ENCODE peak calls at places on chromosomes 12 and 14, in six cellular contexts. T, Z, G, L, R and K are unnamed samples. For H3K27me3 and H3K9me3, the result is how much of the 10 kb centered on the place peaks cover.

GRCh38 chr12:125070117-125070516 is 4.9 kb downstream of the AACS start:
- DNase-seq in T (no peak), R (peak), L (no peak), Z (no peak), G (no peak), K (no peak)

GRCh38 chr12:26723379-26724308 is 109.3 kb downstream of the ITPR2 start:
- DNase-seq in L (no peak), R (no peak), Z (peak), G (no peak), T (no peak), K (no peak)

GRCh38 chr12:3117144-3117581 is 40.0 kb downstream of the TSPAN9 start:
- DNase-seq in T (no peak), Z (peak), R (no peak), L (no peak), G (no peak), K (no peak)

GRCh38 chr12:66804555-66804954 is 125.7 kb upstream of the GRIP1 start:
- DNase-seq in L (no peak), G (no peak), Z (no peak), T (no peak), R (no peak), K (no peak)

GRCh38 chr12:106142591-106143261 is 4.0 kb upstream of the NUAK1 start:
- DNase-seq in R (no peak), T (no peak), L (no peak), G (no peak), Z (no peak), K (no peak)

GRCh38 chr12:39341179-39341578 is 101.7 kb downstream of the KIF21A start:
- DNase-seq in T (no peak), L (no peak), Z (peak), R (no peak), G (no peak), K (no peak)

GRCh38 chr12:12720637-12721250 is 3.6 kb downstream of the CDKN1B start:
- DNase-seq in G (no peak), L (no peak), Z (no peak), R (no peak), T (no peak), K (no peak)

GRCh38 chr14:36226164-36226563 is 49.6 kb upstream of the PTCSC3 start:
- DNase-seq in T (no peak), L (no peak), Z (no peak), G (no peak), R (no peak), K (no peak)

GRCh38 chr12:43880547-43880946 is 44.7 kb downstream of the TMEM117 start:
- DNase-seq in T (no peak), Z (no peak), G (no peak), L (no peak), R (no peak), K (no peak)

GRCh38 chr14:51094282-51094821 is 553 bp downstream of the TRIM9 start:
- DNase-seq in R (peak), Z (no peak), T (no peak), L (no peak), G (no peak), K (no peak)

GRCh38 chr12:71223139-71223538 is 65.3 kb upstream of the TSPAN8 start:
- DNase-seq in G (no peak), T (no peak), Z (no peak), R (no peak), L (no peak), K (no peak)

GRCh38 chr12:62006076-62006732 is 254.0 kb upstream of the USP15 start:
- DNase-seq in Z (peak), T (no peak), G (no peak), L (no peak), R (peak), K (no peak)

GRCh38 chr12:110966081-110966760 is 45.8 kb upstream of the MYL2 start:
- DNase-seq in Z (no peak), G (no peak), L (no peak), T (no peak), R (peak), K (no peak)

GRCh38 chr12:131085125-131085815 is 131.6 kb downstream of the ADGRD1 start:
- DNase-seq in R (peak), Z (no peak), T (no peak), G (no peak), L (peak), K (no peak)

GRCh38 chr12:7374423-7375144 is 69.4 kb downstream of the CD163L1 start:
- DNase-seq in T (no peak), L (peak), Z (peak), R (peak), G (no peak), K (no peak)

GRCh38 chr12:49874142-49874897 is 29.4 kb downstream of the FAIM2 start:
- DNase-seq in T (no peak), Z (peak), R (no peak), L (no peak), G (no peak), K (no peak)

GRCh38 chr14:105093426-105094192 is 28.4 kb upstream of the GPR132 start:
- DNase-seq in Z (peak), L (no peak), T (peak), R (peak), G (peak), K (peak)

GRCh38 chr14:105091335-105092123 is 26.3 kb upstream of the GPR132 start:
- DNase-seq in L (no peak), R (no peak), G (no peak), T (peak), Z (peak), K (peak)

GRCh38 chr14:105092912-105093425 is 27.7 kb upstream of the GPR132 start:
- DNase-seq in L (no peak), G (peak), Z (peak), R (peak), T (peak), K (peak)

GRCh38 chr14:105090493-105091334 is 25.5 kb upstream of the GPR132 start:
- DNase-seq in R (peak), G (peak), Z (peak), T (peak), L (peak), K (peak)

GRCh38 chr14:105092124-105092911 is 27.1 kb upstream of the GPR132 start:
- DNase-seq in T (no peak), Z (peak), R (peak), G (no peak), L (no peak), K (peak)
- H3K27me3 ChIP-seq in T (under half), Z (under half), R (under half), G (under half), L (under half), K (under half)

GRCh38 chr14:26833777-26834176 is 235.9 kb upstream of the NOVA1 start:
- DNase-seq in G (no peak), T (no peak), R (no peak), L (no peak), Z (no peak), K (no peak)
- H3K9me3 ChIP-seq in G (under half), T (under half), R (under half), L (under half), Z (under half), K (under half)

DNA sequence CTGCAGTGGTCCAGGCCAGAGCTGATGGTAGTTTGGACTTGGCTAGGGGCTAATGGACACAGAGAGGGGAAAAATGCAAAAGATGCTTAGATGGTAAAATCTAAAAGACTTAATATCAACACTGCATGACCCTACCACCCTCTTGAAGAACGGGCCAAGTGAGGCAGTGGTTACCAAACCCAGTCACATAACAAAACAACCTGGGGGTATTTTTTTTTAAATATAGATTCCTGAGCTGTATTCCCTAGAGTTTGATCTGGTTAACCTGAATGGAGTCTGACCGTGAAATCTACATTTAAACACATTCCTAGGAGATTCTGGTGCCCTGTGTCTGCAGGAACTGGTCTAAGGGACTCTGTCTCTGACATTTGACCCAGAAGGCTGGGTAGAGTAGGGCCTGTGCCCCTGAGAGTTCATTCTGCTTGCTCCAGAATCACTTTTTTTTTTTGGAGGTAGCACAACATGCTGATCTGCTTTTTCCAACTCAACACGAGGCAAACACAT is 15.7 kb downstream of the ABHD4 start:
- DNase-seq in L (no peak), R (no peak), G (no peak), T (no peak), Z (no peak), K (no peak)
- H3K4me3 ChIP-seq in L (no peak), R (no peak), G (no peak), T (no peak), Z (no peak), K (no peak)

GRCh38 chr12:132429122-132429931 is 60.6 kb upstream of the FBRSL1 start:
- DNase-seq in L (no peak), R (peak), G (no peak), T (no peak), Z (no peak), K (no peak)

GRCh38 chr12:132429932-132430643 is 59.9 kb upstream of the FBRSL1 start:
- DNase-seq in Z (peak), T (no peak), R (peak), G (peak), L (no peak), K (no peak)

GRCh38 chr12:132427999-132428871 is 61.7 kb upstream of the FBRSL1 start:
- DNase-seq in R (peak), G (no peak), T (no peak), L (no peak), Z (no peak), K (peak)

GRCh38 chr12:132427177-132427725 is 62.7 kb upstream of the FBRSL1 start:
- DNase-seq in G (no peak), R (no peak), Z (no peak), L (no peak), T (no peak), K (no peak)

DNA sequence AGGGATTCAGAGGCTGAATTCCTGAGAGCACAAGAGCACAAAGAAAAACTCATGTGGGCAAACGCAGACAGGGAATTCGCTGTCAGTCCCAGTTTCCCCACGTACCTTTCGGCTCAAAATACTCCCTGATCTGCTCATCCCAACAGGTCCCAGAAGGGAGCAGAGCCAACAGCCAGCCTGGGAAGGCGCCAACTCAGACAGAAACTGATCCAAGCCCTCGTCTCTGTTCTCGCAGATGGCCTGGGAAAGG is 61.2 kb upstream of the FBRSL1 start:
- DNase-seq in T (no peak), Z (no peak), R (no peak), G (no peak), L (no peak), K (no peak)
- H3K27me3 ChIP-seq in T (under half), Z (half or more), R (under half), G (under half), L (under half), K (under half)

DNA sequence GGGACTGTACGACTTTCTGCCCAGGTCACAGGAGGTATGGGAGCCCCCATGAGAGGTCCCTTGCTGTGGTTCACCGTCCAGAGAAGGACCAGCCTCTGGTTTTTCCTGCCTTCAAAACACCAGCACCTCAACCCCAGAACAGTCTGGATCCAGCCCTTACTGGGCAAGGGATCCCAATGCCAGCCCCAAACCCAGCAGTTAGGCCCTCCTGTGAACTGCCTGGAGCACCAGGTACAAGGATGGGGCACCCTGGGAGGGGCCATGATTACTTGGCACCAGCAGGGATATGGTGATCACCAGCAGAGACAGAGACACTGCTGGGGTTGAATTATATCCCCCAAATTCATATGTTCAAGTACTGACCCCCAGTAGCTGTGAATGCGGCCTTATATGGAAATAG is 20.0 kb downstream of the ANHX start:
- DNase-seq in G (no peak), L (no peak), Z (no peak), T (no peak), R (no peak), K (no peak)
- H3K9me3 ChIP-seq in G (under half), L (under half), Z (half or more), T (under half), R (under half), K (half or more)

GRCh38 chr12:57577981-57578758 is 12.8 kb upstream of the PIP4K2C start:
- DNase-seq in Z (no peak), G (no peak), L (no peak), R (no peak), T (no peak), K (no peak)
- H3K4me3 ChIP-seq in Z (no peak), G (no peak), L (no peak), R (no peak), T (no peak), K (no peak)